ENCODE peak calls at places on chromosomes 1 and 21, in six cellular contexts. K, Q, F, U, Y and X are unnamed samples.

GRCh38 chr1:201504799-201505504 is 2.0 kb downstream of the CSRP1 start:
- DNase-seq in F (no peak), Y (no peak), K (no peak), U (no peak), Q (no peak), X (no peak)

GRCh38 chr1:20603473-20604464 is 14.9 kb downstream of the CDA start:
- DNase-seq in U (no peak), Q (no peak), F (no peak), Y (peak), K (no peak), X (no peak)

GRCh38 chr1:159826436-159827101 is at the start of gene SLAMF8:
- DNase-seq in K (no peak), F (no peak), U (no peak), Q (no peak), Y (no peak), X (no peak)

GRCh38 chr21:27365394-27365793 is 398.5 kb upstream of the ADAMTS5 start:
- DNase-seq in Y (no peak), K (no peak), U (no peak), F (no peak), Q (no peak), X (no peak)

GRCh38 chr1:227887697-227888403 is 59.9 kb downstream of the WNT9A start:
- DNase-seq in F (peak), K (peak), U (no peak), Q (no peak), Y (no peak), X (no peak)

GRCh38 chr21:44911384-44912157 is 9.1 kb downstream of the ITGB2 start:
- DNase-seq in Y (peak), U (no peak), K (no peak), F (peak), Q (no peak), X (peak)

GRCh38 chr1:21622466-21623315 is 46.5 kb downstream of the RAP1GAP start:
- DNase-seq in U (no peak), F (no peak), K (peak), Y (no peak), Q (no peak), X (no peak)

GRCh38 chr1:36871146-36871971 is 163.0 kb downstream of the GRIK3 start:
- DNase-seq in K (no peak), F (no peak), Y (no peak), Q (no peak), U (no peak), X (no peak)

GRCh38 chr1:156419863-156420208 is 50.8 kb downstream of the RHBG start:
- DNase-seq in K (peak), F (no peak), U (no peak), Q (no peak), Y (peak), X (peak)

GRCh38 chr1:6158181-6158580 is 21.9 kb downstream of the CHD5 start:
- DNase-seq in Y (no peak), K (no peak), F (no peak), Q (no peak), U (no peak), X (no peak)

GRCh38 chr21:38822754-38823374 is 17.1 kb downstream of the ETS2 start:
- DNase-seq in Y (no peak), U (no peak), Q (no peak), F (peak), K (no peak), X (no peak)

GRCh38 chr1:33268457-33268856 is 12.2 kb downstream of the ZNF362 start:
- DNase-seq in Q (no peak), U (no peak), K (no peak), F (no peak), Y (no peak), X (no peak)

GRCh38 chr1:20981903-20982695 is 194.6 kb downstream of the EIF4G3 start:
- DNase-seq in Y (peak), U (no peak), K (no peak), F (peak), Q (no peak), X (no peak)

GRCh38 chr1:245079021-245079609 is 75.7 kb upstream of the KIF26B start:
- DNase-seq in Q (peak), K (no peak), U (no peak), Y (peak), F (peak), X (no peak)

GRCh38 chr1:26225033-26225831 is 8.8 kb upstream of the CEP85 start:
- DNase-seq in Q (no peak), F (peak), K (peak), Y (peak), U (no peak), X (no peak)

DNA sequence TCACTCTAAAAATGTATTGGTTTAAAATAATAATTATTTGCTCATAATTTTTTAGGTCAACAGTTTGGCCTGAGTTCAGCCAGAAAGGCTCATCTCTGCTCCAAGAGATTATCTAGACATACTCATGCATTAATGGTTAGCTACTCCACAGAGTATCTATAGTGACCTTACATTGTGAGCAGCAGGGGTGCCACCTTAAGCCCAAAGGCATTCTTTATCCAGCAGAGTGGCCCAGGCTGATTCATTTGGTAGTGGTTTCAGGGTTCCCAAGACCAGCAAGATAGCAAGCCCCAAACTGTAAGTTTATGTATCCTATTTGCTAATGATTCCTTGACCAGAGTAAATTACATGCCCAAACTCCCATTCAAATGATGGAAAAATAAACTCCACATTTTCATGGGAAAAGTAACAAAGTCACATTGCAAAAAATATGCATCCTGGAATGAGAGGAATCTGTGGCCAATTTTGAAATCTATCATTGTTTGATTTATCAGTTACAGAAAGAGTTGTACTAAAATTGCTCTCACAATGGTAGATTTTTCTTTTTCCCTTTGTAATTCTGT is 182.5 kb upstream of the KCNK2 start:
- DNase-seq in U (no peak), Y (no peak), K (no peak), F (no peak), Q (peak), X (no peak)
- TF ChIP-seq JUN in U (no peak), Y (no peak), K (no peak), F (no peak), Q (no peak), X (no peak)

GRCh38 chr21:43829575-43830119 is 35.4 kb upstream of the AGPAT3 start:
- DNase-seq in Y (no peak), K (no peak), U (no peak), Q (no peak), F (no peak), X (no peak)
- TF ChIP-seq JUN in Y (no peak), K (no peak), U (no peak), Q (no peak), F (no peak), X (no peak)

DNA sequence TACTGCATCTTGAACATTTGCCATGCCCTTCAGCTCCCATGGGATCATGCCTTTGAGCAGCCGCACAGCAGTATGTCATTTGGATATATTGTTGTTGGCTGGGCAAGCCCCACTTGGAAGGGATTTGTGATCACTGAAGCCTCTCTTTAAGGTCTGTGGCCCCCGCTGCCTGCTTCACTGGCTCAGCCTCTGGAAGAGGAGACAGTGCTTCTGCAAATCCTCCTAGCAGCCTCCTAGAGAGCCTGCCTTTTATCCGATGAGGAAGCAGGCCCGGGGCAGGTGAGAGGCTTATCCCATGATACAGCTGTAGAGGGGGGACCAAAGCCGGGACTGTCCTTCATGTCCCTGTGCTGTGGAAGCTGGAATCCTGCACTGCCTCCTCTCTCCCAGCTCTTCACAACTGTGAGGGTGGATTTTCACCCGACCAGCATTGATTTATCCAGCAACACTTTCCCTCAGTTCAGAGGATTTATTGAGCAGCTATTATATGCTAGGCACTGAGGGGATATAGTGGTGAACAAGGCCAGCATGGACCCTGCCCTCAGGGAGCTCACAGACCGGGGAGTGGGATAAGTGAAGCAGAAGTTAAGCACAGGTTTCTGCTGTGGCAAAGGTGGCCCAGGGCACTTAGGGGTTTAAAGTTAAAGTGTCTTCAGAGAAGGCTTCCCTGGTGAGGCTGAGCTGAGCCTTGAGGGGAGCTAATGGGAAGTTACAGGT is 3.9 kb downstream of the TMEM61 start:
- DNase-seq in K (no peak), F (no peak), Q (no peak), Y (no peak), U (no peak), X (no peak)
- TF ChIP-seq JUN in K (no peak), F (no peak), Q (no peak), Y (no peak), U (no peak), X (no peak)

GRCh38 chr1:69029649-69030048 is 532.8 kb upstream of the DEPDC1 start:
- DNase-seq in U (no peak), Q (no peak), Y (no peak), K (no peak), F (no peak), X (no peak)
- TF ChIP-seq JUN in U (no peak), Q (no peak), Y (no peak), K (no peak), F (no peak), X (no peak)

GRCh38 chr1:64065571-64065970 is 137.9 kb upstream of the UBE2U start:
- DNase-seq in F (no peak), U (no peak), K (no peak), Y (no peak), Q (no peak), X (no peak)

GRCh38 chr1:64062529-64062928 is 140.9 kb upstream of the UBE2U start:
- DNase-seq in F (no peak), Q (no peak), Y (no peak), U (no peak), K (no peak), X (no peak)

GRCh38 chr1:64060611-64061302 is 142.7 kb upstream of the UBE2U start:
- DNase-seq in U (no peak), Y (no peak), F (peak), Q (no peak), K (no peak), X (no peak)

GRCh38 chr1:64061430-64062104 is 141.9 kb upstream of the UBE2U start:
- DNase-seq in Q (no peak), U (no peak), K (peak), Y (no peak), F (no peak), X (no peak)

GRCh38 chr1:64062941-64063581 is 140.4 kb upstream of the UBE2U start:
- DNase-seq in Q (no peak), U (no peak), F (no peak), K (no peak), Y (no peak), X (no peak)
- TF ChIP-seq JUN in Q (no peak), U (no peak), F (no peak), K (no peak), Y (no peak), X (no peak)

GRCh38 chr1:116881879-116882520 is 27.7 kb upstream of the PTGFRN start:
- DNase-seq in Y (peak), K (peak), F (peak), U (no peak), Q (no peak), X (peak)
- TF ChIP-seq JUN in Y (no peak), K (no peak), F (no peak), U (no peak), Q (no peak), X (peak)

DNA sequence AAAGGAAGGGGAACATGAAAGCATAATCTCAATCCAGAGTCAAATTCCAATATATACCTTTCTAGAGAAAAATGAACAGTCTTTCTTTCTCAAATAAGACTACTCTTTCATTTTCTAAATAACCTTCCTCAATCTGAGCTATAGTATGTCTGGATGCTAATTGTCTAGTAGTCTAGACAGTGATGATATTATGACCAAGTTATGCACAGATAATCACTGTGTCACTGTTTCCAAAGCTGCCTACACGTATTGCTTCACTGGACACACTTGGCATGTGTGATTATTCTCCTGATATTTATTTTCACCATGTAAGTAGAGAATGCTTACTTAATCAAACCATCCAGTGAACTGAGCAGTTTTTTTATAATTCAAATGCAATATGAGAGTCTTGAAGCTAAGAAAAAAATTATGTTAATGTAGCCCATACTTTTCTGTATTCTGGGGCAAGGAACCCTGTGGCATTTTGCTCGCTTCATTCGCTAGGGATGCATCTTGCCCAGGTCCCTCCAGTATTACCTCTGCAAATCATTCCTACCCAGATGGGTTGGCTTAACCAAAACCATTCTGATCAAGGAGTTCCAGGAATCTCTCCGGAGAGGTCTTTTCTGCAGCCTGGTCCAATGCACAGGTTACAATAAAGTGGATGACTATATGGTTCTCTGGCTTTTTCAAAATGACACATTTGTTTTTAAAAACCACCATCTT is 303.1 kb upstream of the RUNX1 start:
- DNase-seq in Q (no peak), F (no peak), Y (no peak), U (no peak), K (no peak), X (no peak)
- TF ChIP-seq JUN in Q (no peak), F (no peak), Y (no peak), U (no peak), K (no peak), X (no peak)

DNA sequence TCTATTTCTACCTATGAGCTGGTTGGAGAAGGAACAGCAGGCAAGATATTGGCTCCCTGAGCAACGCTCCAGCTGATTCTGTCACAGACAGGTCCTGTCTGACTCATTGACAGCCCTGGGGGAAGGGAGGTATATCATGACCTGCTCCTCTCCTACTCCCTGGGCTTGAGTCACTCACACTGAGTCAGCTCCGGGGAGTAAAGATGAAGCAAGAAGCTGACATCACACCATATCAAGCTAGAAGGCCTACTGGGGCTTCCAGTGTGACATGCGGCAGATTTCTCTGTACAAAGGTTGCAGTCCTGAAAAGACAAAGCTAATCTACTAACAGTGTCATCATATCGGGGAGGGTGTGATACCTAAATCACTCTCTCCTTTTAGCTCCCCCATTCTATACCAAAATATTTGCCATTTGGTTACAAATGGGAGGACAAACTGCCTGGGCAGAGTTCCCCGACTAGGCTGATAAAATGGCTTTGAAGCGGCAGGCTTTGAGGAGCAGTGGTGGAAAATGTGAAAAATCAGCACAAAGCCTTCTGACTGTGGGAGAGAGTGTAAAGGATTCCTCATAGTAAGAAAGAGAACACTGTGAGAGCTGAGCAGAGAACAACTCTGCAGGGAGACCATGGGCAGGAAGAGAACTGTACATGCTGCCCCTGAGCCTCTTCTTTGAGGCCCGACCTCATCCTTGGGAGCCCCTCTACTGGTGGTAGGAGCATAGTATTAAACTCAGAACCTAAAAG is 15.5 kb downstream of the PI4KB start:
- DNase-seq in Y (peak), U (no peak), K (no peak), Q (peak), F (peak), X (peak)
- TF ChIP-seq JUN in Y (peak), U (no peak), K (no peak), Q (peak), F (peak), X (peak)

DNA sequence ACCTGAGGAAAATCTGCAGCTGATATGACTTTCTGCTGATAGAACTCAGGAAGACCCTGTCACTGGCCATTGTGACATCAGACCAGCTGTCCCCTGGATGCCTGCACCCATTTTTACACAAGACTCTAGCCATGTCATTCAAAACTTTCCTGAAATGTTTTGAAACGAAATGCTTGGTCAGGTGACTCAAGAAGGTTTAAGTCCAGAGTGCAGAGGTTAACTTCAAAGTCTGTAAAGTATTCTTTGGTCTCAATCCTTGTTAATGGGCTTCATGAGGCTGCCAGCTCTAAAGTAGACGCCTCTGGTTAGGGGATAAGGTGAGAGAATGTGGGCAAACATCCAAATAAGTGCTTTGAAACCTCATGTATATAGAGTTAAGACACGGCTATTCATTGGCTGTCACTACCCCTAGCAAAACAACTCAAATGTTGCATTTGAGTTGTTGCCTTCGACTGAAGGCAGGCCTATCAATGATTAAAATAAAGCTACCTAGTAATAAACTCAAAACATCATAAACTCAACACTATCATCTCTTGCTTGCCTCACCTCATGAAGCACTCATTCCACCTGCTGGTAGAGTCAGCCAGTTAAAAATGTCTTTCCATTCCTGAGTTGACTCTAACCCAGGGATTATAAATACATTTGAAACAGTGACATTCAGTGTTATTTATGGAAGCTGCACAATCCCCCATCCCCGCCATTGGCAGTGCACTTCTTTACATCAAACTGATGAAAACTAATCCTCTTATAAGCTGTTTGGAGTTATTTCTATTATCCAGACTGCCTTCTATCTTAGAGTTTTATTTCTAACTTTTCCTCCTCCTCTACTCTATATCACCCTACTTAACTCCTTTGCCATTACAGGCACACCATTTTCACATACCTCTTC is 26.0 kb downstream of the RABIF start:
- DNase-seq in Q (no peak), F (no peak), U (no peak), K (no peak), Y (peak), X (no peak)
- TF ChIP-seq JUN in Q (no peak), F (no peak), U (no peak), K (no peak), Y (no peak), X (no peak)